ENCODE peak calls at places on chromosomes 2 and 18, in nine cellular contexts. N, K, B, U, F, A, E, M and D are unnamed samples.

GRCh38 chr2:55155764-55156221 is 76.3 kb downstream of the CLHC1 start:
- DNase-seq in N (no peak), K (no peak), B (no peak), U (no peak), F (no peak), A (no peak), E (no peak), M (no peak), D (peak)

GRCh38 chr2:12262681-12263436 is 453.9 kb upstream of the TRIB2 start:
- DNase-seq in N (peak), K (no peak), B (no peak), U (no peak), F (peak), A (no peak), E (no peak), M (no peak), D (no peak)

GRCh38 chr2:215942194-215942593 is 71.2 kb downstream of the MREG start:
- DNase-seq in N (no peak), K (no peak), B (no peak), U (no peak), F (no peak), A (no peak), E (no peak), M (no peak), D (no peak)

GRCh38 chr18:42636309-42636708 is 479.2 kb downstream of the RIT2 start:
- DNase-seq in N (no peak), K (no peak), B (no peak), U (no peak), F (no peak), A (no peak), E (no peak), M (no peak), D (no peak)

GRCh38 chr2:60728855-60729254 is 27.2 kb upstream of the PAPOLG start:
- DNase-seq in N (no peak), K (no peak), B (no peak), U (no peak), F (no peak), A (no peak), E (no peak), M (no peak), D (no peak)

GRCh38 chr2:154713605-154714004 is 15.1 kb downstream of the KCNJ3 start:
- DNase-seq in N (no peak), K (no peak), B (no peak), U (no peak), F (no peak), A (no peak), E (no peak), M (peak), D (no peak)

GRCh38 chr2:207012461-207012860 is 73.1 kb downstream of the CPO start:
- DNase-seq in N (no peak), K (no peak), B (no peak), U (peak), F (no peak), A (no peak), E (no peak), M (no peak), D (peak)

GRCh38 chr2:62319061-62319460 is 123.1 kb downstream of the B3GNT2 start:
- DNase-seq in N (no peak), K (no peak), B (no peak), U (no peak), F (no peak), A (no peak), E (no peak), M (no peak), D (no peak)

GRCh38 chr2:102061962-102062795 is 70.4 kb downstream of the IL1R2 start:
- DNase-seq in N (no peak), K (no peak), B (no peak), U (no peak), F (no peak), A (no peak), E (no peak), M (no peak), D (no peak)

GRCh38 chr2:71466301-71467179 is 13.2 kb downstream of the DYSF start:
- DNase-seq in N (no peak), K (peak), B (no peak), U (peak), F (no peak), A (no peak), E (peak), M (peak), D (peak)

GRCh38 chr2:226256709-226257401 is 542.8 kb downstream of the IRS1 start:
- DNase-seq in N (no peak), K (no peak), B (no peak), U (no peak), F (peak), A (no peak), E (no peak), M (no peak), D (no peak)

GRCh38 chr18:23612434-23613090 is 26.3 kb upstream of the NPC1 start:
- DNase-seq in N (no peak), K (no peak), B (no peak), U (no peak), F (no peak), A (no peak), E (no peak), M (no peak), D (no peak)

GRCh38 chr2:32182667-32183066 is 17.0 kb downstream of the SLC30A6 start:
- DNase-seq in N (no peak), K (no peak), B (no peak), U (no peak), F (no peak), A (no peak), E (no peak), M (no peak), D (no peak)

GRCh38 chr2:101339236-101339865 is 30.9 kb upstream of the RNF149 start:
- DNase-seq in N (no peak), K (no peak), B (no peak), U (no peak), F (no peak), A (no peak), E (no peak), M (no peak), D (no peak)

GRCh38 chr2:173124441-173124840 is 48.8 kb downstream of the MAP3K20 start:
- DNase-seq in N (no peak), K (no peak), B (no peak), U (peak), F (no peak), A (no peak), E (no peak), M (no peak), D (peak)

GRCh38 chr18:75081486-75081885 is 127.5 kb downstream of the PTGR3 start:
- DNase-seq in N (no peak), K (no peak), B (no peak), U (no peak), F (no peak), A (no peak), E (no peak), M (no peak), D (no peak)

GRCh38 chr2:18749912-18750526 is 160.7 kb upstream of the NT5C1B start:
- DNase-seq in N (no peak), K (peak), B (no peak), U (peak), F (peak), A (no peak), E (peak), M (peak), D (peak)

GRCh38 chr2:60292242-60292641 is 261.2 kb downstream of the BCL11A start:
- DNase-seq in N (no peak), K (no peak), B (no peak), U (no peak), F (no peak), A (no peak), E (no peak), M (no peak), D (no peak)

GRCh38 chr2:950627-950992 is at the start of gene SNTG2:
- DNase-seq in N (no peak), K (no peak), B (no peak), U (peak), F (peak), A (no peak), E (peak), M (peak), D (no peak)

GRCh38 chr2:17000083-17000482 is 334.4 kb upstream of the CYRIA start:
- DNase-seq in N (no peak), K (no peak), B (no peak), U (no peak), F (no peak), A (no peak), E (no peak), M (no peak), D (no peak)

GRCh38 chr18:32333781-32334180 is 136.9 kb downstream of the GAREM1 start:
- DNase-seq in N (no peak), K (no peak), B (no peak), U (no peak), F (no peak), A (no peak), E (no peak), M (peak), D (no peak)